ENCODE peak calls at places on chromosomes 11 and 22, in four cellular contexts. One of them, this sample, is unnamed.

GRCh38 chr11:65051389-65051858 is 6.9 kb downstream of the NAALADL1 start:
- DNase-seq in body of pancreas: no peak
- DNase-seq in activated T-helper 9 cell treated with anti-CD3 and anti-CD28 coated beads, Interleukin-2, amount 50 U/mL, for 16 hours: no peak
- DNase-seq in NCI-H1694: no peak
- DNase-seq in this sample: no peak

GRCh38 chr11:19861171-19861570 is 148.5 kb downstream of the NAV2 start:
- DNase-seq in activated T-helper 9 cell treated with anti-CD3 and anti-CD28 coated beads, Interleukin-2, amount 50 U/mL, for 16 hours: no peak
- DNase-seq in body of pancreas: no peak
- DNase-seq in NCI-H1694: no peak
- DNase-seq in this sample: no peak

GRCh38 chr11:27972432-27973170 is 135.4 kb downstream of the KIF18A start:
- DNase-seq in body of pancreas: no peak
- DNase-seq in activated T-helper 9 cell treated with anti-CD3 and anti-CD28 coated beads, Interleukin-2, amount 50 U/mL, for 16 hours: no peak
- DNase-seq in NCI-H1694: no peak
- DNase-seq in this sample: peak

GRCh38 chr22:39999144-39999757 is 4.5 kb downstream of the FAM83F start:
- DNase-seq in NCI-H1694: no peak
- DNase-seq in activated T-helper 9 cell treated with anti-CD3 and anti-CD28 coated beads, Interleukin-2, amount 50 U/mL, for 16 hours: no peak
- DNase-seq in body of pancreas: peak
- DNase-seq in this sample: no peak

GRCh38 chr11:45621541-45621940 is 43.9 kb downstream of the CHST1 start:
- DNase-seq in activated T-helper 9 cell treated with anti-CD3 and anti-CD28 coated beads, Interleukin-2, amount 50 U/mL, for 16 hours: no peak
- DNase-seq in NCI-H1694: no peak
- DNase-seq in body of pancreas: no peak
- DNase-seq in this sample: no peak

GRCh38 chr11:119147604-119148333 is 1.1 kb upstream of the ABCG4 start:
- DNase-seq in NCI-H1694: no peak
- DNase-seq in body of pancreas: no peak
- DNase-seq in activated T-helper 9 cell treated with anti-CD3 and anti-CD28 coated beads, Interleukin-2, amount 50 U/mL, for 16 hours: no peak
- DNase-seq in this sample: no peak

GRCh38 chr11:6693342-6694228 is 10.4 kb upstream of the MRPL17 start:
- DNase-seq in NCI-H1694: no peak
- DNase-seq in body of pancreas: peak
- DNase-seq in activated T-helper 9 cell treated with anti-CD3 and anti-CD28 coated beads, Interleukin-2, amount 50 U/mL, for 16 hours: peak
- DNase-seq in this sample: no peak

GRCh38 chr11:20035701-20036601 is 124.3 kb downstream of the DBX1 start:
- DNase-seq in body of pancreas: no peak
- DNase-seq in activated T-helper 9 cell treated with anti-CD3 and anti-CD28 coated beads, Interleukin-2, amount 50 U/mL, for 16 hours: no peak
- DNase-seq in NCI-H1694: no peak
- DNase-seq in this sample: peak

GRCh38 chr11:35050596-35050995 is 88.4 kb upstream of the CD44 start:
- DNase-seq in activated T-helper 9 cell treated with anti-CD3 and anti-CD28 coated beads, Interleukin-2, amount 50 U/mL, for 16 hours: no peak
- DNase-seq in body of pancreas: no peak
- DNase-seq in NCI-H1694: no peak
- DNase-seq in this sample: no peak

GRCh38 chr11:73648629-73649046 is 2.3 kb downstream of the PLEKHB1 start:
- DNase-seq in NCI-H1694: no peak
- DNase-seq in activated T-helper 9 cell treated with anti-CD3 and anti-CD28 coated beads, Interleukin-2, amount 50 U/mL, for 16 hours: no peak
- DNase-seq in body of pancreas: no peak
- DNase-seq in this sample: no peak

GRCh38 chr11:4480577-4481539 is 1.6 kb upstream of the OR52K1 start:
- DNase-seq in NCI-H1694: no peak
- DNase-seq in activated T-helper 9 cell treated with anti-CD3 and anti-CD28 coated beads, Interleukin-2, amount 50 U/mL, for 16 hours: no peak
- DNase-seq in body of pancreas: no peak
- DNase-seq in this sample: no peak

GRCh38 chr11:120574881-120575280 is 63.3 kb downstream of the GRIK4 start:
- DNase-seq in body of pancreas: no peak
- DNase-seq in NCI-H1694: no peak
- DNase-seq in activated T-helper 9 cell treated with anti-CD3 and anti-CD28 coated beads, Interleukin-2, amount 50 U/mL, for 16 hours: no peak
- DNase-seq in this sample: no peak

GRCh38 chr22:45709004-45709739 is 37.5 kb downstream of the ATXN10 start:
- DNase-seq in body of pancreas: no peak
- DNase-seq in activated T-helper 9 cell treated with anti-CD3 and anti-CD28 coated beads, Interleukin-2, amount 50 U/mL, for 16 hours: no peak
- DNase-seq in NCI-H1694: no peak
- DNase-seq in this sample: no peak

GRCh38 chr11:126083829-126084607 is 21.4 kb upstream of the CDON start:
- DNase-seq in body of pancreas: no peak
- DNase-seq in NCI-H1694: no peak
- DNase-seq in activated T-helper 9 cell treated with anti-CD3 and anti-CD28 coated beads, Interleukin-2, amount 50 U/mL, for 16 hours: no peak
- DNase-seq in this sample: no peak

GRCh38 chr11:57974830-57975229 is 48.9 kb upstream of the OR9Q1 start:
- DNase-seq in activated T-helper 9 cell treated with anti-CD3 and anti-CD28 coated beads, Interleukin-2, amount 50 U/mL, for 16 hours: no peak
- DNase-seq in NCI-H1694: no peak
- DNase-seq in body of pancreas: no peak
- DNase-seq in this sample: no peak

GRCh38 chr11:92662580-92662979 is 306.9 kb upstream of the MTNR1B start:
- DNase-seq in NCI-H1694: no peak
- DNase-seq in body of pancreas: no peak
- DNase-seq in activated T-helper 9 cell treated with anti-CD3 and anti-CD28 coated beads, Interleukin-2, amount 50 U/mL, for 16 hours: no peak
- DNase-seq in this sample: no peak

GRCh38 chr22:46465348-46465725 is 72.1 kb downstream of the CELSR1 start:
- DNase-seq in NCI-H1694: no peak
- DNase-seq in activated T-helper 9 cell treated with anti-CD3 and anti-CD28 coated beads, Interleukin-2, amount 50 U/mL, for 16 hours: no peak
- DNase-seq in body of pancreas: no peak
- DNase-seq in this sample: no peak

GRCh38 chr22:37172266-37173245 is 15.5 kb downstream of the C1QTNF6 start:
- DNase-seq in activated T-helper 9 cell treated with anti-CD3 and anti-CD28 coated beads, Interleukin-2, amount 50 U/mL, for 16 hours: no peak
- DNase-seq in NCI-H1694: no peak
- DNase-seq in body of pancreas: no peak
- DNase-seq in this sample: no peak

GRCh38 chr22:39617342-39617741 is 46.8 kb downstream of the CACNA1I start:
- DNase-seq in body of pancreas: no peak
- DNase-seq in NCI-H1694: no peak
- DNase-seq in activated T-helper 9 cell treated with anti-CD3 and anti-CD28 coated beads, Interleukin-2, amount 50 U/mL, for 16 hours: no peak
- DNase-seq in this sample: no peak

GRCh38 chr11:72088076-72088806 is 7.6 kb downstream of the LRRC51 start:
- DNase-seq in activated T-helper 9 cell treated with anti-CD3 and anti-CD28 coated beads, Interleukin-2, amount 50 U/mL, for 16 hours: no peak
- DNase-seq in body of pancreas: no peak
- DNase-seq in NCI-H1694: no peak
- DNase-seq in this sample: no peak

GRCh38 chr11:7498193-7498592 is 12.9 kb downstream of the OLFML1 start:
- DNase-seq in activated T-helper 9 cell treated with anti-CD3 and anti-CD28 coated beads, Interleukin-2, amount 50 U/mL, for 16 hours: no peak
- DNase-seq in body of pancreas: no peak
- DNase-seq in NCI-H1694: no peak
- DNase-seq in this sample: no peak

This sample was measured in NCI-H446 treated with DMSO at 0.1 percent for 48 hours.